ENCODE peak calls at places on chromosomes 7 and 10, in four cellular contexts. C is K562, P is HepG2, Q is H1. D is an unnamed sample.
A peak's percentile ranks its signal among the peaks of the same experiment; 100 is the strongest.

GRCh38 chr7:26280723-26281122 is 10.9 kb upstream of the SNX10 start:
- DNase-seq in C (no peak), P (no peak), Q (no peak), D (no peak)

GRCh38 chr7:80783688-80784327 is 135.0 kb downstream of the SEMA3C start:
- DNase-seq in C (no peak), P (no peak), Q (no peak), D (no peak)

GRCh38 chr7:1246170-1246870 is 13.6 kb downstream of the UNCX start:
- DNase-seq in C (no peak), P (no peak), Q (no peak), D (no peak)

GRCh38 chr10:17607603-17608332 is 9.4 kb downstream of the HACD1 start:
- DNase-seq in C (peak; percentile 55), P (peak; percentile 45), Q (no peak), D (peak; percentile 40)

GRCh38 chr7:98731651-98732050 is 114.6 kb downstream of the NPTX2 start:
- DNase-seq in C (no peak), P (no peak), Q (no peak), D (no peak)

GRCh38 chr7:102253076-102253972 is 33.3 kb upstream of the SH2B2 start:
- DNase-seq in C (no peak), P (no peak), Q (no peak), D (no peak)

GRCh38 chr10:77821551-77821950 is 105.0 kb downstream of the DLG5 start:
- DNase-seq in C (no peak), P (no peak), Q (no peak), D (no peak)

GRCh38 chr10:101189461-101190401 is 39.5 kb downstream of the LBX1 start:
- DNase-seq in C (no peak), P (no peak), Q (peak; percentile 21), D (no peak)

GRCh38 chr7:137626469-137627067 is 220.2 kb downstream of the DGKI start:
- DNase-seq in C (peak; percentile 83), P (peak; percentile 36), Q (no peak), D (peak; percentile 31)

GRCh38 chr7:39613577-39613976 is 9.8 kb upstream of the RALA start:
- DNase-seq in C (no peak), P (no peak), Q (no peak), D (no peak)
- TF ChIP-seq FOSL1 in C (no peak), P (no peak), Q (no peak), D (no peak)

GRCh38 chr10:71815515-71816130 is 35.4 kb downstream of the PSAP start:
- DNase-seq in C (no peak), P (no peak), Q (no peak), D (no peak)

GRCh38 chr10:71818674-71819260 is 32.3 kb downstream of the PSAP start:
- DNase-seq in C (no peak), P (no peak), Q (no peak), D (no peak)

GRCh38 chr10:71816421-71816851 is 34.6 kb downstream of the PSAP start:
- DNase-seq in C (no peak), P (no peak), Q (no peak), D (no peak)

GRCh38 chr10:71817831-71818268 is 33.2 kb downstream of the PSAP start:
- DNase-seq in C (no peak), P (no peak), Q (no peak), D (no peak)

GRCh38 chr10:71816931-71817631 is 34.0 kb downstream of the PSAP start:
- DNase-seq in C (no peak), P (no peak), Q (no peak), D (no peak)
- TF ChIP-seq FOSL1 in C (no peak), P (no peak), Q (no peak), D (no peak)

DNA sequence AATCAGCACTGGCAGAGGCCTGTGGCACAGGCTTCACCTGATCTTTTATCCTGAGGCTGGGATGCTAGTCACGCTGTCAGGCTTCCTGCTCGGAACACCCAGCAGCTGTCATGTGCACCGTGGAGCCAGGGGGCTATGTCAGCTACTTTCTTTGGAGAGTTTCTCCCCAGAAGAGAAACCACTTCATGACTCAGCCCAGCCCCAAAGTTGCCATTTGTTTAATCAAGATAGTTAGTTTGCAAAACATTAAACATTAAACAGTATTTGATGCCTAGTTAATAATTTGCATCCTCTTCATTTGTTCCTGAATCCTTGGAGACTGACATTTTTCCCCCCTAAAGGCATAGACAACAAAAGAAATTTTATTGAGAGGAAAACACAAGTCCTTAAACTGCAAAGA is at the start of gene HABP2:
- DNase-seq in C (no peak), P (no peak), Q (no peak), D (no peak)
- TF ChIP-seq FOSL1 in C (no peak), P (no peak), Q (no peak), D (no peak)

GRCh38 chr10:52249850-52250395 is 64.2 kb upstream of the DKK1 start:
- DNase-seq in C (no peak), P (no peak), Q (no peak), D (no peak)
- TF ChIP-seq FOSL1 in C (no peak), P (no peak), Q (no peak), D (no peak)

D was measured in HCT116.